ENCODE peak calls at places on chromosomes 16 and 17, in six cellular contexts. W is thyroid gland, J is small intestine, M is RWPE2, V is heart right ventricle, I is heart left ventricle. Q is an unnamed sample.

GRCh38 chr17:68740555-68741447 is 139.6 kb upstream of the FAM20A start:
- DNase-seq in M (no peak), I (no peak), J (no peak), W (no peak), V (no peak), Q (no peak)

GRCh38 chr17:63437287-63438091 is 8.6 kb downstream of the CYB561 start:
- DNase-seq in W (no peak), V (no peak), I (no peak), M (peak), J (no peak), Q (no peak)

GRCh38 chr17:29135464-29135863 is 44.7 kb downstream of the MYO18A start:
- DNase-seq in V (no peak), I (no peak), M (no peak), W (no peak), J (no peak), Q (no peak)

GRCh38 chr17:29376667-29377268 is 13.4 kb upstream of the TAOK1 start:
- DNase-seq in V (peak), M (no peak), W (no peak), J (no peak), I (no peak), Q (peak)

GRCh38 chr17:47720754-47721533 is 12.1 kb upstream of the TBX21 start:
- DNase-seq in J (no peak), M (no peak), I (no peak), W (no peak), V (no peak), Q (no peak)

GRCh38 chr16:70674221-70675014 is 11.4 kb downstream of the MTSS2 start:
- DNase-seq in W (no peak), J (no peak), I (no peak), V (no peak), M (no peak), Q (no peak)

GRCh38 chr16:53099318-53100130 is 44.7 kb downstream of the CHD9 start:
- DNase-seq in V (peak), M (peak), J (peak), W (peak), I (peak), Q (peak)

GRCh38 chr16:7651803-7652570 is 319.3 kb downstream of the RBFOX1 start:
- DNase-seq in V (no peak), I (no peak), M (no peak), J (no peak), W (no peak), Q (no peak)

GRCh38 chr17:50211249-50212120 is 10.1 kb upstream of the COL1A1 start:
- DNase-seq in V (no peak), I (no peak), W (no peak), M (peak), J (no peak), Q (no peak)

GRCh38 chr16:79393121-79393520 is 207.4 kb downstream of the MAF start:
- DNase-seq in I (no peak), V (no peak), J (no peak), W (no peak), M (no peak), Q (no peak)

GRCh38 chr16:79392081-79392480 is 208.5 kb downstream of the MAF start:
- DNase-seq in V (no peak), W (no peak), I (no peak), J (no peak), M (no peak), Q (no peak)

GRCh38 chr16:79390481-79391051 is 210.0 kb downstream of the MAF start:
- DNase-seq in M (no peak), W (no peak), I (no peak), V (no peak), J (no peak), Q (no peak)

GRCh38 chr16:79393564-79393963 is 207.0 kb downstream of the MAF start:
- DNase-seq in M (no peak), W (no peak), J (no peak), I (no peak), V (no peak), Q (no peak)

GRCh38 chr16:79391395-79391794 is 209.1 kb downstream of the MAF start:
- DNase-seq in V (no peak), I (no peak), W (no peak), M (no peak), J (no peak), Q (no peak)
- H3K27ac ChIP-seq in V (no peak), I (no peak), W (no peak), M (no peak), J (no peak), Q (no peak)

DNA sequence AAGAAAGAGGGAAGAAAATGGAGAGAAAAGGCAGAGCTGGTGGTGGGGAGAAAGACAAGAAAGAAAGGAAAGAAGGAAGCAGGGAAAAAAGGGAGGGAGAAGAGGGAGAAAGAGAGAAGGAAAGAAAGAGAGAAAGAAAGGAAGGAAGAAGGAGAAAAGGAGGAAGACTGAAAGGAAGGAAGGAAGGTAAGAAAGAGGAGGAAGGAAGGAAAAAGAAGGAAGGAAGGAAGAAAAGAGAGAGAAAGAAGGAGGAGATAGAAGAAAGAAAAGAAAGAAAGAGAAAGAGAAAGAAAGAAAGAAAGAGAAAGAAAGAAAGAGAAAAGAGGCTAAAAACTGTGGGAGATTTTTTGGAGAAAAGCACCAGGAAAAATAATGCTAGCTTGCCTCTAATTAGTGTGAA is 561.4 kb upstream of the GOT2 start:
- DNase-seq in M (no peak), J (no peak), I (no peak), W (no peak), V (no peak), Q (no peak)
- H3K27ac ChIP-seq in M (no peak), J (no peak), I (no peak), W (no peak), V (no peak), Q (no peak)

GRCh38 chr16:68082596-68083238 is 2.5 kb upstream of the NFATC3 start:
- DNase-seq in W (no peak), J (no peak), V (no peak), I (no peak), M (no peak), Q (no peak)

GRCh38 chr16:68081796-68082567 is 3.2 kb upstream of the NFATC3 start:
- DNase-seq in W (peak), V (no peak), I (no peak), M (no peak), J (peak), Q (no peak)

GRCh38 chr16:68078726-68079615 is 6.2 kb upstream of the NFATC3 start:
- DNase-seq in I (no peak), M (no peak), W (no peak), J (no peak), V (no peak), Q (no peak)

GRCh38 chr16:68077866-68078725 is 7.1 kb upstream of the NFATC3 start:
- DNase-seq in M (no peak), J (no peak), W (no peak), V (no peak), I (no peak), Q (no peak)

DNA sequence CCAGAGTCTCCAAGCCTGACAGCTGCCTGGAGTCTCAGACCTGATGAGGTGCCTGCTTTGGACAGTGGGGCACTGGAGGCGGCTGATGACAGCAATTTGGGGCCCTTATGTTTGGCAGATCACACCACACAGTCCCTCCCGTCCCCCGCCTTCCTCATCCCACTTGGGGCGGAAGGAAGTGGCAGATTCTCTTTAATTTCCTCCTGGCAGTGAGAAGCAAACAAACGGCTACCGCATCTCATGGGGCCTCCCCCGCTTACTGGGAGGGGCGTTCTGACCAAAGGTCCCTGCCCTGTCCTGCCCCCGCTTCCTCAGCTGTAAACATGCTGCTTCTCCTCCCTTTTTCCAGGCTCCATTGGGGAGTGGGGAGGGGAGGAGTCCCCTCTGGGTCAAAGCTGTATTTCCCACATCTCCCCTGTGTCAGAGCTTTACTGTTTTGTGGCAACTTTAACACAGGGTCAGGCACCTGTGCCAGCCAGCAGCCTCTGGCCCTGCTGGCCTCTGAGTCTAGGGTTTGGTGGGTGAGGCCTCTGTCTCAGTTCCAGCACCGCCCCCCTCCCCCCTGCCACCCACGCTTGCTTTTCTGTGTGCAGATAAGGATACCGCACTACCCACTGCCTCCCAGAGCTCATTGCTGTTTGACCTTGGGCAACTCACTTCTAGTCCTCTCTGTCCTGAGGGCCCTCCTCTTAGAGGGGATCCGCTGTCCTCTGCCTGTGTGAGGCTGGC is 5.4 kb upstream of the NFATC3 start:
- DNase-seq in J (peak), W (peak), I (peak), V (peak), M (no peak), Q (no peak)
- H3K27ac ChIP-seq in J (peak), W (peak), I (peak), V (peak), M (no peak), Q (no peak)

GRCh38 chr16:57533618-57534336 is 2.6 kb downstream of the CCDC102A start:
- DNase-seq in W (peak), J (no peak), M (peak), V (peak), I (peak), Q (no peak)
- H3K27ac ChIP-seq in W (no peak), J (no peak), M (no peak), V (no peak), I (no peak), Q (no peak)

GRCh38 chr16:50953266-50953665 is 197.8 kb downstream of the SALL1 start:
- DNase-seq in V (no peak), J (no peak), I (no peak), W (no peak), M (no peak), Q (no peak)

GRCh38 chr16:50956637-50957036 is 194.4 kb downstream of the SALL1 start:
- DNase-seq in I (no peak), V (no peak), J (no peak), W (no peak), M (no peak), Q (no peak)

GRCh38 chr16:50950955-50951354 is 200.1 kb downstream of the SALL1 start:
- DNase-seq in M (no peak), I (no peak), W (no peak), V (no peak), J (no peak), Q (no peak)

GRCh38 chr16:50954469-50954868 is 196.6 kb downstream of the SALL1 start:
- DNase-seq in J (no peak), I (no peak), M (no peak), W (no peak), V (no peak), Q (no peak)

DNA sequence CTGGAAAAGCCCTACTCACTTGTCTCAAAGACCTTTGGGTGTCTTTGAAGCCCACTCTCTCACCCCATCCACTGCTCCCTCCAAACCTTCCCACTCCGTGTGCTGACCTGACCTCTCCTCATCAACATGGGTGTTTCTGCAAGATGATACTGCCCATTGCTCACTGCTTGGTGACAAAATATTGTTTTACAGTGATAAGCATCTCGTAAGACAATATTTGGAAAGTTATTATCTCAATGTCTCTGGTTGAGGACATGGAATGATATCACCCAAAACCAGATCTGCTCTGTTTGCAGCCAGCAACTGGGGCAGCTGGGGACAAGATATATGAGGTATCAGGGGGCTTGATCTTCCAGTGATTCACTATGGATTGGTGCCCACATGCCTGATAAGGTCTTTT is 195.8 kb downstream of the SALL1 start:
- DNase-seq in I (no peak), V (no peak), J (no peak), W (no peak), M (no peak), Q (no peak)
- H3K27ac ChIP-seq in I (no peak), V (no peak), J (no peak), W (no peak), M (no peak), Q (no peak)

DNA sequence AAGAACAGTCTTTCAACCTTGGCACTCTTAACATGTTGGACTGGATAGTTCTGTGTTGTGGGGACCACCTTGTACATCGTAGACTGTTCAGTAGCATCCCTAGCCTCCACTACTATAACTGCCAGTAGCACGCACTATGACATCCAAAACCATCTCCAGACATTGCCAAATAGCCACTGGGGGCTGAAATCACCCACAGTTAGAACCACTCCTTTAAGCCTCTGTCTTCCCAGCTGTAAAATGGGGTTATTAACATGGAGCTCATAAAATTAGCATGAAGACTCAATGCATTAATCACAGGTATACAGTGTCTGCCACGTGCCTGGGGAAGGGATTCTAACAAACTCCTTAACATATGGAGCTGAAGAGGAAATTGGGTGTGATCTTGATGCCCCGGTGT is 49.7 kb downstream of the LYRM1 start:
- DNase-seq in M (no peak), I (no peak), J (no peak), V (no peak), W (no peak), Q (no peak)
- H3K27ac ChIP-seq in M (no peak), I (no peak), J (no peak), V (no peak), W (no peak), Q (no peak)

Q was measured in brain microvascular endothelial cell.